ENCODE peak calls at places on chromosomes 7 and 10, in four cellular contexts. W is HCT116, Y is K562, V is HepG2. U is an unnamed sample. For H3K9me3, the result is how much of the 10 kb centered on the place peaks cover.

GRCh38 chr7:66522518-66522917 is 106.2 kb upstream of the KCTD7 start:
- DNase-seq in V (no peak), W (no peak), Y (no peak), U (no peak)

GRCh38 chr10:16583382-16583781 is 61.7 kb upstream of the C1QL3 start:
- DNase-seq in W (no peak), V (peak), Y (no peak), U (no peak)

GRCh38 chr7:121545418-121545817 is 149.3 kb upstream of the FAM3C start:
- DNase-seq in W (no peak), V (no peak), Y (no peak), U (no peak)

GRCh38 chr10:4512557-4513286 is 313.3 kb upstream of the AKR1E2 start:
- DNase-seq in V (peak), Y (peak), W (peak), U (no peak)

GRCh38 chr7:45597286-45597984 is 23.3 kb downstream of the ADCY1 start:
- DNase-seq in V (no peak), W (no peak), Y (no peak), U (no peak)

GRCh38 chr10:21406595-21407218 is 118.8 kb downstream of the SKIDA1 start:
- DNase-seq in V (no peak), W (no peak), Y (peak), U (no peak)

GRCh38 chr7:36207451-36208291 is 54.6 kb downstream of the EEPD1 start:
- DNase-seq in Y (no peak), W (no peak), V (peak), U (no peak)

GRCh38 chr10:125061557-125062243 is 98.7 kb downstream of the CTBP2 start:
- DNase-seq in Y (no peak), V (no peak), W (no peak), U (no peak)

GRCh38 chr7:33053716-33054115 is 8.9 kb downstream of the NT5C3A start:
- DNase-seq in Y (no peak), V (no peak), W (no peak), U (no peak)

GRCh38 chr10:43942096-43942885 is 293.6 kb upstream of the ZNF32 start:
- DNase-seq in Y (no peak), V (no peak), W (no peak), U (no peak)

GRCh38 chr10:5555881-5556280 is 31.1 kb downstream of the CALML3 start:
- DNase-seq in W (no peak), V (no peak), Y (no peak), U (no peak)

GRCh38 chr10:112653851-112654250 is 206.8 kb downstream of the VTI1A start:
- DNase-seq in Y (no peak), W (no peak), V (no peak), U (no peak)

GRCh38 chr10:34319197-34319846 is 495.8 kb downstream of the PARD3 start:
- DNase-seq in W (peak), V (peak), Y (peak), U (no peak)

GRCh38 chr7:141012696-141013344 is 1.9 kb downstream of the MRPS33 start:
- DNase-seq in V (no peak), Y (peak), W (no peak), U (no peak)

GRCh38 chr7:107782374-107782773 is 20.6 kb downstream of the SLC26A3 start:
- DNase-seq in W (no peak), V (no peak), Y (no peak), U (no peak)

GRCh38 chr7:73703985-73704639 is 15.4 kb downstream of the STX1A start:
- DNase-seq in V (no peak), Y (peak), W (no peak), U (no peak)

GRCh38 chr7:102993532-102994029 is 80.8 kb downstream of the LRRC17 start:
- DNase-seq in Y (peak), W (no peak), V (no peak), U (peak)

GRCh38 chr10:131159771-131160170 is 151.8 kb downstream of the TCERG1L start:
- DNase-seq in W (no peak), Y (no peak), V (no peak), U (no peak)

GRCh38 chr7:123714296-123715080 is 34.3 kb downstream of the WASL start:
- DNase-seq in Y (no peak), W (no peak), V (no peak), U (no peak)
- H3K9me3 ChIP-seq in Y (under half), W (under half), V (under half), U (under half)

GRCh38 chr10:9243861-9244515 is 1189.5 kb downstream of the GATA3 start:
- DNase-seq in V (no peak), Y (no peak), W (no peak), U (no peak)
- TF ChIP-seq TCF7L2 in V (no peak), Y (no peak), W (no peak), U (no peak)

GRCh38 chr7:159166530-159166929 is 21.9 kb upstream of the VIPR2 start:
- DNase-seq in V (no peak), Y (no peak), W (no peak), U (no peak)
- H3K9me3 ChIP-seq in V (under half), Y (under half), W (under half), U (under half)

GRCh38 chr7:23211542-23211941 is 29.7 kb downstream of the NUP42 start:
- DNase-seq in Y (no peak), V (no peak), W (no peak), U (no peak)
- TF ChIP-seq TCF7L2 in Y (no peak), V (no peak), W (no peak), U (no peak)

U was measured in Panc1.